ENCODE peak calls at places on chromosome 4, in nine cellular contexts. One of them, this sample, is unnamed.

GRCh38 chr4:84803121-84803520 is 163.4 kb downstream of the WDFY3 start:
- DNase-seq in HFFc6: no peak
- DNase-seq in stimulated activated CD4-positive, alpha-beta T cell treated with anti-CD3 and anti-CD28 coated beads, TNF-alpha, amount 100 ng/mL, for 4 hours: no peak
- DNase-seq in mucosa of gallbladder: no peak
- DNase-seq in Peyer's patch: no peak
- DNase-seq in iris pigment epithelial cell: no peak
- DNase-seq in H7: no peak
- DNase-seq in tibial nerve: no peak
- DNase-seq in NCI-H1694 treated with DMSO at 0.1 percent for 48 hours: no peak
- DNase-seq in this sample: no peak

GRCh38 chr4:142719854-142720541 is 126.1 kb downstream of the INPP4B start:
- DNase-seq in Peyer's patch: no peak
- DNase-seq in H7: peak; percentile 1
- DNase-seq in tibial nerve: no peak
- DNase-seq in HFFc6: peak; percentile 26
- DNase-seq in mucosa of gallbladder: no peak
- DNase-seq in iris pigment epithelial cell: peak; percentile 7
- DNase-seq in stimulated activated CD4-positive, alpha-beta T cell treated with anti-CD3 and anti-CD28 coated beads, TNF-alpha, amount 100 ng/mL, for 4 hours: no peak
- DNase-seq in NCI-H1694 treated with DMSO at 0.1 percent for 48 hours: peak; percentile 3
- DNase-seq in this sample: peak; percentile 27

GRCh38 chr4:40283968-40284367 is 51.2 kb upstream of the CHRNA9 start:
- DNase-seq in Peyer's patch: peak; percentile 73
- DNase-seq in NCI-H1694 treated with DMSO at 0.1 percent for 48 hours: no peak
- DNase-seq in stimulated activated CD4-positive, alpha-beta T cell treated with anti-CD3 and anti-CD28 coated beads, TNF-alpha, amount 100 ng/mL, for 4 hours: peak; percentile 79
- DNase-seq in H7: no peak
- DNase-seq in mucosa of gallbladder: no peak
- DNase-seq in HFFc6: no peak
- DNase-seq in iris pigment epithelial cell: peak; percentile 36
- DNase-seq in tibial nerve: no peak
- DNase-seq in this sample: no peak

GRCh38 chr4:40055379-40055872 is 1.2 kb upstream of the N4BP2 start:
- DNase-seq in Peyer's patch: no peak
- DNase-seq in tibial nerve: no peak
- DNase-seq in stimulated activated CD4-positive, alpha-beta T cell treated with anti-CD3 and anti-CD28 coated beads, TNF-alpha, amount 100 ng/mL, for 4 hours: no peak
- DNase-seq in mucosa of gallbladder: no peak
- DNase-seq in NCI-H1694 treated with DMSO at 0.1 percent for 48 hours: peak; percentile 21
- DNase-seq in iris pigment epithelial cell: no peak
- DNase-seq in H7: no peak
- DNase-seq in HFFc6: no peak
- DNase-seq in this sample: no peak

GRCh38 chr4:78033859-78034258 is 23.3 kb upstream of the FRAS1 start:
- DNase-seq in H7: no peak
- DNase-seq in HFFc6: no peak
- DNase-seq in NCI-H1694 treated with DMSO at 0.1 percent for 48 hours: no peak
- DNase-seq in mucosa of gallbladder: no peak
- DNase-seq in iris pigment epithelial cell: no peak
- DNase-seq in tibial nerve: no peak
- DNase-seq in Peyer's patch: no peak
- DNase-seq in stimulated activated CD4-positive, alpha-beta T cell treated with anti-CD3 and anti-CD28 coated beads, TNF-alpha, amount 100 ng/mL, for 4 hours: no peak
- DNase-seq in this sample: no peak

GRCh38 chr4:105751718-105752299 is 43.2 kb downstream of the GSTCD start:
- DNase-seq in H7: no peak
- DNase-seq in stimulated activated CD4-positive, alpha-beta T cell treated with anti-CD3 and anti-CD28 coated beads, TNF-alpha, amount 100 ng/mL, for 4 hours: no peak
- DNase-seq in mucosa of gallbladder: no peak
- DNase-seq in HFFc6: no peak
- DNase-seq in tibial nerve: no peak
- DNase-seq in NCI-H1694 treated with DMSO at 0.1 percent for 48 hours: no peak
- DNase-seq in iris pigment epithelial cell: no peak
- DNase-seq in Peyer's patch: no peak
- DNase-seq in this sample: no peak

GRCh38 chr4:25821267-25821666 is 41.5 kb downstream of the SEL1L3 start:
- DNase-seq in HFFc6: no peak
- DNase-seq in tibial nerve: no peak
- DNase-seq in mucosa of gallbladder: no peak
- DNase-seq in stimulated activated CD4-positive, alpha-beta T cell treated with anti-CD3 and anti-CD28 coated beads, TNF-alpha, amount 100 ng/mL, for 4 hours: no peak
- DNase-seq in NCI-H1694 treated with DMSO at 0.1 percent for 48 hours: no peak
- DNase-seq in iris pigment epithelial cell: no peak
- DNase-seq in Peyer's patch: no peak
- DNase-seq in H7: no peak
- DNase-seq in this sample: no peak

GRCh38 chr4:152360045-152360410 is 175.9 kb downstream of the FBXW7 start:
- DNase-seq in iris pigment epithelial cell: peak; percentile 68
- DNase-seq in H7: no peak
- DNase-seq in Peyer's patch: no peak
- DNase-seq in NCI-H1694 treated with DMSO at 0.1 percent for 48 hours: no peak
- DNase-seq in HFFc6: peak; percentile 5
- DNase-seq in mucosa of gallbladder: no peak
- DNase-seq in stimulated activated CD4-positive, alpha-beta T cell treated with anti-CD3 and anti-CD28 coated beads, TNF-alpha, amount 100 ng/mL, for 4 hours: no peak
- DNase-seq in tibial nerve: no peak
- DNase-seq in this sample: no peak

GRCh38 chr4:78596111-78596742 is 44.7 kb downstream of the ANXA3 start:
- DNase-seq in H7: no peak
- DNase-seq in iris pigment epithelial cell: no peak
- DNase-seq in NCI-H1694 treated with DMSO at 0.1 percent for 48 hours: no peak
- DNase-seq in mucosa of gallbladder: peak; percentile 47
- DNase-seq in HFFc6: no peak
- DNase-seq in stimulated activated CD4-positive, alpha-beta T cell treated with anti-CD3 and anti-CD28 coated beads, TNF-alpha, amount 100 ng/mL, for 4 hours: no peak
- DNase-seq in Peyer's patch: peak; percentile 66
- DNase-seq in tibial nerve: no peak
- DNase-seq in this sample: no peak

GRCh38 chr4:137967480-137968190 is 274.5 kb downstream of the SLC7A11 start:
- DNase-seq in Peyer's patch: no peak
- DNase-seq in tibial nerve: no peak
- DNase-seq in stimulated activated CD4-positive, alpha-beta T cell treated with anti-CD3 and anti-CD28 coated beads, TNF-alpha, amount 100 ng/mL, for 4 hours: no peak
- DNase-seq in H7: no peak
- DNase-seq in NCI-H1694 treated with DMSO at 0.1 percent for 48 hours: no peak
- DNase-seq in HFFc6: no peak
- DNase-seq in mucosa of gallbladder: no peak
- DNase-seq in iris pigment epithelial cell: peak; percentile 17
- DNase-seq in this sample: no peak

GRCh38 chr4:158193171-158193749 is 17.0 kb upstream of the TMEM144 start:
- DNase-seq in iris pigment epithelial cell: peak; percentile 35
- DNase-seq in mucosa of gallbladder: no peak
- DNase-seq in Peyer's patch: no peak
- DNase-seq in tibial nerve: no peak
- DNase-seq in H7: peak; percentile 25
- DNase-seq in stimulated activated CD4-positive, alpha-beta T cell treated with anti-CD3 and anti-CD28 coated beads, TNF-alpha, amount 100 ng/mL, for 4 hours: no peak
- DNase-seq in HFFc6: peak; percentile 33
- DNase-seq in NCI-H1694 treated with DMSO at 0.1 percent for 48 hours: no peak
- DNase-seq in this sample: peak; percentile 29

GRCh38 chr4:169698331-169698730 is 59.4 kb downstream of the HPF1 start:
- DNase-seq in stimulated activated CD4-positive, alpha-beta T cell treated with anti-CD3 and anti-CD28 coated beads, TNF-alpha, amount 100 ng/mL, for 4 hours: no peak
- DNase-seq in H7: no peak
- DNase-seq in tibial nerve: no peak
- DNase-seq in HFFc6: no peak
- DNase-seq in iris pigment epithelial cell: no peak
- DNase-seq in NCI-H1694 treated with DMSO at 0.1 percent for 48 hours: no peak
- DNase-seq in Peyer's patch: no peak
- DNase-seq in mucosa of gallbladder: no peak
- DNase-seq in this sample: no peak

GRCh38 chr4:11904117-11904535 is 475.4 kb upstream of the HS3ST1 start:
- DNase-seq in HFFc6: no peak
- DNase-seq in stimulated activated CD4-positive, alpha-beta T cell treated with anti-CD3 and anti-CD28 coated beads, TNF-alpha, amount 100 ng/mL, for 4 hours: no peak
- DNase-seq in NCI-H1694 treated with DMSO at 0.1 percent for 48 hours: no peak
- DNase-seq in H7: no peak
- DNase-seq in iris pigment epithelial cell: peak; percentile 3
- DNase-seq in Peyer's patch: peak; percentile 51
- DNase-seq in mucosa of gallbladder: peak; percentile 57
- DNase-seq in tibial nerve: no peak
- DNase-seq in this sample: no peak

GRCh38 chr4:155403886-155404285 is 27.1 kb upstream of the MAP9 start:
- DNase-seq in Peyer's patch: no peak
- DNase-seq in NCI-H1694 treated with DMSO at 0.1 percent for 48 hours: no peak
- DNase-seq in stimulated activated CD4-positive, alpha-beta T cell treated with anti-CD3 and anti-CD28 coated beads, TNF-alpha, amount 100 ng/mL, for 4 hours: no peak
- DNase-seq in HFFc6: peak; percentile 62
- DNase-seq in H7: peak; percentile 35
- DNase-seq in mucosa of gallbladder: no peak
- DNase-seq in tibial nerve: no peak
- DNase-seq in iris pigment epithelial cell: peak; percentile 66
- DNase-seq in this sample: peak; percentile 67

GRCh38 chr4:66655505-66655904 is 889.8 kb downstream of the CENPC start:
- DNase-seq in Peyer's patch: no peak
- DNase-seq in H7: no peak
- DNase-seq in iris pigment epithelial cell: no peak
- DNase-seq in NCI-H1694 treated with DMSO at 0.1 percent for 48 hours: no peak
- DNase-seq in stimulated activated CD4-positive, alpha-beta T cell treated with anti-CD3 and anti-CD28 coated beads, TNF-alpha, amount 100 ng/mL, for 4 hours: no peak
- DNase-seq in mucosa of gallbladder: no peak
- DNase-seq in HFFc6: no peak
- DNase-seq in tibial nerve: no peak
- DNase-seq in this sample: no peak

GRCh38 chr4:123547167-123547817 is 150.7 kb downstream of the SPRY1 start:
- DNase-seq in stimulated activated CD4-positive, alpha-beta T cell treated with anti-CD3 and anti-CD28 coated beads, TNF-alpha, amount 100 ng/mL, for 4 hours: no peak
- DNase-seq in Peyer's patch: peak; percentile 76
- DNase-seq in iris pigment epithelial cell: no peak
- DNase-seq in mucosa of gallbladder: peak; percentile 53
- DNase-seq in HFFc6: no peak
- DNase-seq in tibial nerve: no peak
- DNase-seq in NCI-H1694 treated with DMSO at 0.1 percent for 48 hours: no peak
- DNase-seq in H7: peak; percentile 79
- DNase-seq in this sample: no peak

GRCh38 chr4:124530464-124531077 is 182.0 kb downstream of the ANKRD50 start:
- DNase-seq in NCI-H1694 treated with DMSO at 0.1 percent for 48 hours: no peak
- DNase-seq in Peyer's patch: no peak
- DNase-seq in mucosa of gallbladder: no peak
- DNase-seq in tibial nerve: no peak
- DNase-seq in H7: no peak
- DNase-seq in HFFc6: peak; percentile 20
- DNase-seq in stimulated activated CD4-positive, alpha-beta T cell treated with anti-CD3 and anti-CD28 coated beads, TNF-alpha, amount 100 ng/mL, for 4 hours: no peak
- DNase-seq in iris pigment epithelial cell: peak; percentile 59
- DNase-seq in this sample: no peak

GRCh38 chr4:6019316-6020263 is 1.4 kb upstream of the C4orf50 start:
- DNase-seq in stimulated activated CD4-positive, alpha-beta T cell treated with anti-CD3 and anti-CD28 coated beads, TNF-alpha, amount 100 ng/mL, for 4 hours: no peak
- DNase-seq in iris pigment epithelial cell: peak; percentile 53
- DNase-seq in H7: peak; percentile 90
- DNase-seq in mucosa of gallbladder: peak; percentile 39
- DNase-seq in HFFc6: peak; percentile 4
- DNase-seq in Peyer's patch: peak; percentile 53
- DNase-seq in NCI-H1694 treated with DMSO at 0.1 percent for 48 hours: peak; percentile 35
- DNase-seq in tibial nerve: no peak
- DNase-seq in this sample: no peak

GRCh38 chr4:76615999-76616398 is 181.0 kb downstream of the SHROOM3 start:
- DNase-seq in H7: no peak
- DNase-seq in stimulated activated CD4-positive, alpha-beta T cell treated with anti-CD3 and anti-CD28 coated beads, TNF-alpha, amount 100 ng/mL, for 4 hours: no peak
- DNase-seq in mucosa of gallbladder: no peak
- DNase-seq in NCI-H1694 treated with DMSO at 0.1 percent for 48 hours: no peak
- DNase-seq in Peyer's patch: no peak
- DNase-seq in tibial nerve: no peak
- DNase-seq in iris pigment epithelial cell: no peak
- DNase-seq in HFFc6: no peak
- DNase-seq in this sample: no peak

GRCh38 chr4:15104825-15105224 is 102.5 kb downstream of the CPEB2 start:
- DNase-seq in iris pigment epithelial cell: peak; percentile 83
- DNase-seq in NCI-H1694 treated with DMSO at 0.1 percent for 48 hours: no peak
- DNase-seq in tibial nerve: no peak
- DNase-seq in Peyer's patch: no peak
- DNase-seq in stimulated activated CD4-positive, alpha-beta T cell treated with anti-CD3 and anti-CD28 coated beads, TNF-alpha, amount 100 ng/mL, for 4 hours: no peak
- DNase-seq in mucosa of gallbladder: no peak
- DNase-seq in H7: no peak
- DNase-seq in HFFc6: no peak
- DNase-seq in this sample: no peak